ENCODE peak calls at places on chromosomes 11 and 22, in five cellular contexts. One of them, this sample, is unnamed.

GRCh38 chr22:35605787-35606492 is 11.2 kb downstream of the MB start:
- DNase-seq in stomach: no peak
- DNase-seq in IMR-90: no peak
- DNase-seq in A549: no peak
- DNase-seq in tibial nerve: no peak
- DNase-seq in this sample: no peak

GRCh38 chr22:36744413-36744765 is 31.5 kb downstream of the IFT27 start:
- DNase-seq in stomach: no peak
- DNase-seq in IMR-90: no peak
- DNase-seq in A549: no peak
- DNase-seq in tibial nerve: no peak
- DNase-seq in this sample: no peak

GRCh38 chr11:10139656-10140055 is 154.4 kb downstream of the SBF2 start:
- DNase-seq in stomach: no peak
- DNase-seq in IMR-90: peak; percentile 68
- DNase-seq in A549: peak; percentile 12
- DNase-seq in tibial nerve: no peak
- DNase-seq in this sample: no peak

GRCh38 chr22:48492371-48493320 is 1335.0 kb downstream of the BRD1 start:
- DNase-seq in stomach: peak; percentile 43
- DNase-seq in IMR-90: peak; percentile 57
- DNase-seq in A549: peak; percentile 85
- DNase-seq in tibial nerve: peak; percentile 75
- DNase-seq in this sample: no peak

GRCh38 chr11:65968600-65969482 is 7.3 kb downstream of the SART1 start:
- DNase-seq in stomach: no peak
- DNase-seq in IMR-90: no peak
- DNase-seq in A549: no peak
- DNase-seq in tibial nerve: no peak
- DNase-seq in this sample: no peak

GRCh38 chr11:131512228-131512627 is 141.8 kb downstream of the NTM start:
- DNase-seq in stomach: no peak
- DNase-seq in IMR-90: no peak
- DNase-seq in A549: no peak
- DNase-seq in tibial nerve: no peak
- DNase-seq in this sample: no peak

GRCh38 chr11:117000039-117000740 is 98.0 kb downstream of the SIK3 start:
- DNase-seq in stomach: no peak
- DNase-seq in IMR-90: no peak
- DNase-seq in A549: no peak
- DNase-seq in tibial nerve: no peak
- DNase-seq in this sample: no peak

GRCh38 chr22:41782751-41783150 is 17.7 kb upstream of the CCDC134 start:
- DNase-seq in stomach: no peak
- DNase-seq in IMR-90: no peak
- DNase-seq in A549: no peak
- DNase-seq in tibial nerve: no peak
- DNase-seq in this sample: no peak

GRCh38 chr11:57476883-57477506 is 16.7 kb downstream of the RTN4RL2 start:
- DNase-seq in stomach: peak; percentile 68
- DNase-seq in IMR-90: peak; percentile 17
- DNase-seq in A549: peak; percentile 56
- DNase-seq in tibial nerve: no peak
- DNase-seq in this sample: no peak

GRCh38 chr11:95517453-95517852 is 272.1 kb downstream of the FAM76B start:
- DNase-seq in stomach: no peak
- DNase-seq in IMR-90: no peak
- DNase-seq in A549: no peak
- DNase-seq in tibial nerve: no peak
- DNase-seq in this sample: no peak

GRCh38 chr22:45818130-45819085 is 146.8 kb downstream of the ATXN10 start:
- DNase-seq in stomach: no peak
- DNase-seq in IMR-90: no peak
- DNase-seq in A549: no peak
- DNase-seq in tibial nerve: peak; percentile 16
- DNase-seq in this sample: no peak

GRCh38 chr22:50015451-50016307 is 3.1 kb upstream of the IL17REL start:
- DNase-seq in stomach: no peak
- DNase-seq in IMR-90: no peak
- DNase-seq in A549: no peak
- DNase-seq in tibial nerve: no peak
- DNase-seq in this sample: no peak

GRCh38 chr11:72625746-72626636 is 48.2 kb downstream of the PDE2A start:
- DNase-seq in stomach: peak; percentile 68
- DNase-seq in IMR-90: peak; percentile 27
- DNase-seq in A549: no peak
- DNase-seq in tibial nerve: peak; percentile 23
- DNase-seq in this sample: no peak
- H3K27ac ChIP-seq in stomach: peak overlapping the region; percentile 67
- H3K27ac ChIP-seq in IMR-90: no peak overlapping the region
- H3K27ac ChIP-seq in A549: no peak overlapping the region
- H3K27ac ChIP-seq in tibial nerve: peak overlapping the region; percentile 80
- H3K27ac ChIP-seq in this sample: peak overlapping the region; percentile 81

GRCh38 chr11:6482431-6482830 is 1.1 kb downstream of the TIMM10B start:
- DNase-seq in stomach: no peak
- DNase-seq in IMR-90: no peak
- DNase-seq in A549: no peak
- DNase-seq in tibial nerve: no peak
- DNase-seq in this sample: no peak

GRCh38 chr11:6483015-6483414 is 1.7 kb downstream of the TIMM10B start:
- DNase-seq in stomach: no peak
- DNase-seq in IMR-90: no peak
- DNase-seq in A549: no peak
- DNase-seq in tibial nerve: no peak
- DNase-seq in this sample: no peak

GRCh38 chr11:6481924-6482275 is 599 bp downstream of the TIMM10B start:
- DNase-seq in stomach: no peak
- DNase-seq in IMR-90: no peak
- DNase-seq in A549: no peak
- DNase-seq in tibial nerve: no peak
- DNase-seq in this sample: no peak

GRCh38 chr11:6481012-6481923 is at the start of the genes ARFIP2 and TIMM10B:
- DNase-seq in stomach: peak; percentile 99
- DNase-seq in IMR-90: peak; percentile 98
- DNase-seq in A549: peak; percentile 97
- DNase-seq in tibial nerve: peak; percentile 96
- DNase-seq in this sample: peak; percentile 92

DNA sequence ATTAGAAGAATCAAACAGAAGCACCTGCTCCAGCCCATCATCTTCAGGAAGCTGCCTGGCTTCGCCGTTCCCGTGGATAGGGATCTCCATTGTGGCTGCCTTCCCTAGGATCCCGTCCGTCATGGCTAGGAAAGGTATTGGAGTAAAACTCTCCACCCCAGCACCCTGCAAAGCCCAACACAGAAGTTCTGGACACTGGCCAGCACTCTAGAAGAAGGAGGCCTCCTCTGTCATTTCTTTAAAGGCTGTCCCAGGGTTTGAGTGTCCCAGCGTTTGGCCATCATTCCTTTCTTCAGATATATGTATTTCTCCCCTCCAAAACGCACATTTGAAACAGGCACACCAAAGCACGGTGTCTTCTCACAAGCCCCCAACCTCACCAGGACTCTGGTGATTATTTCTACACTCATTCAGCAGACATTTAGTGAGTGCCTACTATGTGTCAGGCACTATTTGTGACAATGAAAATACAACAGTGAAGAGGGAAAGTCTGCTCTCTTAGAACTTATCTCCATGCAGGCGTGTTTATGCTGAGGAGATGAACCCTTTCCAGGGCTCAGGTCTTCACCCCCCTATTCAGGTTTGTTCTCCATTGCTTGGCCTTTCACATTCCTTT is 724 bp downstream of the ARFIP2 start:
- DNase-seq in stomach: peak; percentile 40
- DNase-seq in IMR-90: no peak
- DNase-seq in A549: no peak
- DNase-seq in tibial nerve: no peak
- DNase-seq in this sample: no peak
- TF ChIP-seq POLR2A in stomach: no peak
- TF ChIP-seq POLR2A in IMR-90: no peak
- TF ChIP-seq POLR2A in A549: no peak
- TF ChIP-seq POLR2A in tibial nerve: no peak
- TF ChIP-seq POLR2A in this sample: no peak

GRCh38 chr11:82867495-82868082 is 32.6 kb downstream of the PRCP start:
- DNase-seq in stomach: peak; percentile 79
- DNase-seq in IMR-90: peak; percentile 76
- DNase-seq in A549: peak; percentile 72
- DNase-seq in tibial nerve: peak; percentile 99
- DNase-seq in this sample: peak; percentile 44

GRCh38 chr11:82865841-82866240 is 34.4 kb downstream of the PRCP start:
- DNase-seq in stomach: no peak
- DNase-seq in IMR-90: peak; percentile 31
- DNase-seq in A549: no peak
- DNase-seq in tibial nerve: no peak
- DNase-seq in this sample: no peak

GRCh38 chr11:82862379-82862778 is 37.9 kb downstream of the PRCP start:
- DNase-seq in stomach: no peak
- DNase-seq in IMR-90: no peak
- DNase-seq in A549: no peak
- DNase-seq in tibial nerve: no peak
- DNase-seq in this sample: no peak

GRCh38 chr11:82863209-82863608 is 37.0 kb downstream of the PRCP start:
- DNase-seq in stomach: no peak
- DNase-seq in IMR-90: no peak
- DNase-seq in A549: no peak
- DNase-seq in tibial nerve: no peak
- DNase-seq in this sample: no peak

DNA sequence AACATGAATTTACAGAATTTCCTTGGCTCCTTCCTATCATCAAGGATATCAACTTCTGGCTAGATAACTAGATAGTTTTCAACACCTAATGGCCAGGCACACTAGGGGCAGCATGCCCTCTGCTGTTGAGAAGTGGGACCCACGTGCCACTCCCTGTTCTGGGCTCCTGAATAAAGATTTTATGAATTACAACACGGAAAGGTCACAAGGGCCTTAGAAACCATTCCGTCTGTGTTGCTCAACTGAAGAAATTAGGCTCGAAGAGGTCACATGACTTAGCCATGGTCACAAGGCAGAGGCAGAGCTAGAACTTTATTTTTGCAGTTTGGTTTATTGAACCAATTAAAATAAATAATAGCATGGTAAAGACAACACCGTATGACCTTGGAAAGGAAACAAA is 36.0 kb downstream of the PRCP start:
- DNase-seq in stomach: peak; percentile 42
- DNase-seq in IMR-90: peak; percentile 41
- DNase-seq in A549: peak; percentile 66
- DNase-seq in tibial nerve: peak; percentile 69
- DNase-seq in this sample: no peak
- H3K27ac ChIP-seq in stomach: no peak overlapping the region
- H3K27ac ChIP-seq in IMR-90: no peak overlapping the region
- H3K27ac ChIP-seq in A549: no peak overlapping the region
- H3K27ac ChIP-seq in tibial nerve: peak overlapping the region; percentile 65
- H3K27ac ChIP-seq in this sample: no peak overlapping the region

GRCh38 chr11:69008774-69009440 is 4.1 kb downstream of the MRGPRF start:
- DNase-seq in stomach: peak; percentile 79
- DNase-seq in IMR-90: peak; percentile 99
- DNase-seq in A549: peak; percentile 89
- DNase-seq in tibial nerve: peak; percentile 64
- DNase-seq in this sample: peak; percentile 22

GRCh38 chr11:69011624-69012091 is 1.4 kb downstream of the MRGPRF start:
- DNase-seq in stomach: no peak
- DNase-seq in IMR-90: no peak
- DNase-seq in A549: no peak
- DNase-seq in tibial nerve: no peak
- DNase-seq in this sample: no peak

GRCh38 chr11:69009441-69010211 is 3.4 kb downstream of the MRGPRF start:
- DNase-seq in stomach: no peak
- DNase-seq in IMR-90: no peak
- DNase-seq in A549: peak; percentile 31
- DNase-seq in tibial nerve: no peak
- DNase-seq in this sample: no peak

GRCh38 chr11:69010964-69011623 is 2.0 kb downstream of the MRGPRF start:
- DNase-seq in stomach: peak; percentile 81
- DNase-seq in IMR-90: peak; percentile 77
- DNase-seq in A549: peak; percentile 31
- DNase-seq in tibial nerve: peak; percentile 69
- DNase-seq in this sample: no peak

GRCh38 chr11:69010361-69010891 is 2.6 kb downstream of the MRGPRF start:
- DNase-seq in stomach: no peak
- DNase-seq in IMR-90: peak; percentile 16
- DNase-seq in A549: no peak
- DNase-seq in tibial nerve: no peak
- DNase-seq in this sample: no peak
- TF ChIP-seq POLR2A in stomach: no peak
- TF ChIP-seq POLR2A in IMR-90: no peak
- TF ChIP-seq POLR2A in A549: no peak
- TF ChIP-seq POLR2A in tibial nerve: no peak
- TF ChIP-seq POLR2A in this sample: no peak

GRCh38 chr11:975824-976223 is 50.2 kb downstream of the AP2A2 start:
- DNase-seq in stomach: no peak
- DNase-seq in IMR-90: peak; percentile 52
- DNase-seq in A549: peak; percentile 78
- DNase-seq in tibial nerve: no peak
- DNase-seq in this sample: no peak
- H3K27ac ChIP-seq in stomach: no peak overlapping the region
- H3K27ac ChIP-seq in IMR-90: no peak overlapping the region
- H3K27ac ChIP-seq in A549: no peak overlapping the region
- H3K27ac ChIP-seq in tibial nerve: peak overlapping the region; percentile 70
- H3K27ac ChIP-seq in this sample: no peak overlapping the region

GRCh38 chr22:25403284-25403606 is 161.2 kb upstream of the GRK3 start:
- DNase-seq in stomach: no peak
- DNase-seq in IMR-90: peak; percentile 10
- DNase-seq in A549: no peak
- DNase-seq in tibial nerve: no peak
- DNase-seq in this sample: no peak

GRCh38 chr22:25403752-25404471 is 160.6 kb upstream of the GRK3 start:
- DNase-seq in stomach: no peak
- DNase-seq in IMR-90: peak; percentile 41
- DNase-seq in A549: peak; percentile 29
- DNase-seq in tibial nerve: no peak
- DNase-seq in this sample: no peak

GRCh38 chr22:25404556-25404922 is 159.9 kb upstream of the GRK3 start:
- DNase-seq in stomach: no peak
- DNase-seq in IMR-90: no peak
- DNase-seq in A549: no peak
- DNase-seq in tibial nerve: no peak
- DNase-seq in this sample: no peak

GRCh38 chr22:25402160-25402500 is 162.3 kb upstream of the GRK3 start:
- DNase-seq in stomach: no peak
- DNase-seq in IMR-90: no peak
- DNase-seq in A549: no peak
- DNase-seq in tibial nerve: no peak
- DNase-seq in this sample: no peak

GRCh38 chr22:25402501-25403283 is 161.8 kb upstream of the GRK3 start:
- DNase-seq in stomach: no peak
- DNase-seq in IMR-90: peak; percentile 59
- DNase-seq in A549: no peak
- DNase-seq in tibial nerve: no peak
- DNase-seq in this sample: no peak
- TF ChIP-seq POLR2A in stomach: no peak
- TF ChIP-seq POLR2A in IMR-90: no peak
- TF ChIP-seq POLR2A in A549: no peak
- TF ChIP-seq POLR2A in tibial nerve: no peak
- TF ChIP-seq POLR2A in this sample: no peak

GRCh38 chr11:71251761-71252433 is 480 bp downstream of the SHANK2 start:
- DNase-seq in stomach: peak; percentile 57
- DNase-seq in IMR-90: no peak
- DNase-seq in A549: peak; percentile 37
- DNase-seq in tibial nerve: no peak
- DNase-seq in this sample: no peak
- H3K27ac ChIP-seq in stomach: peak overlapping the region; percentile 89
- H3K27ac ChIP-seq in IMR-90: peak overlapping the region; percentile 72
- H3K27ac ChIP-seq in A549: peak overlapping the region; percentile 99
- H3K27ac ChIP-seq in tibial nerve: no peak overlapping the region
- H3K27ac ChIP-seq in this sample: no peak overlapping the region